ENCODE peak calls at places on chromosome 19, in five cellular contexts. S is GM12878, U is A549, I is K562, D is HepG2. B is an unnamed sample.

GRCh38 chr19:27736225-27736624 is 1476.7 kb downstream of the UQCRFS1 start:
- DNase-seq in S (no peak), U (no peak), I (no peak), D (no peak), B (no peak)

GRCh38 chr19:39390460-39390758 is 497 bp downstream of the PAF1 start:
- DNase-seq in S (no peak), U (no peak), I (no peak), D (no peak), B (no peak)

GRCh38 chr19:41871573-41872383 is 5.3 kb upstream of the CD79A start:
- DNase-seq in S (peak), U (peak), I (no peak), D (no peak), B (peak)

GRCh38 chr19:13011653-13012389 is 16.5 kb downstream of the NFIX start:
- DNase-seq in S (no peak), U (no peak), I (no peak), D (no peak), B (peak)

GRCh38 chr19:6062274-6062673 is 48.0 kb downstream of the RFX2 start:
- DNase-seq in S (no peak), U (no peak), I (no peak), D (no peak), B (no peak)

GRCh38 chr19:56601375-56601774 is 6.3 kb downstream of the ZNF71 start:
- DNase-seq in S (no peak), U (no peak), I (no peak), D (no peak), B (no peak)

GRCh38 chr19:1076951-1077350 is 10.0 kb downstream of the ARHGAP45 start:
- DNase-seq in S (peak), U (no peak), I (no peak), D (no peak), B (no peak)

GRCh38 chr19:56294557-56294956 is 20.1 kb downstream of the ZSCAN5A start:
- DNase-seq in S (no peak), U (no peak), I (no peak), D (no peak), B (no peak)

GRCh38 chr19:12636631-12637030 is 25.9 kb downstream of the ZNF791 start:
- DNase-seq in S (no peak), U (no peak), I (no peak), D (no peak), B (no peak)

GRCh38 chr19:11479470-11480080 is 1.3 kb downstream of the ELAVL3 start:
- DNase-seq in S (no peak), U (no peak), I (peak), D (peak), B (peak)
- H3K4me3 ChIP-seq in S (no peak), U (no peak), I (peak), D (peak), B (peak)

DNA sequence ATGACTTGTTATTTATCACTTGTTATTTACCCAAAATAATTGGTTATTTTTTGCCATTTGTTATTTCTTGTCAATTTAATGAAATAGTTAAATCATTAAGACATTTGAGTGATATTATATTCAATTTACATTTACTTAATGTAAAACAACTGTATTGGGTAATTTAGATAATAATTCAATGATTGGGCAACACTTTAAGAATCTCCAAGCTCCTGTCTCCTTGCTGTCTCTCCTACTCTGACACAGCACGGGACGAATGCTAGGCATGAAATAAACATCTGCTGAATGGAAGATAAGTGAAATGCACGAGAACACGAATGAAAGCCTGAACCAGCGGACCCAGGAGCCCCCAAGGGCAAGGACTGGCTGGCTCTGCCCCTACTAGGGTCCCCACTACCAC is 5.7 kb upstream of the PPP6R1 start:
- DNase-seq in S (no peak), U (no peak), I (no peak), D (no peak), B (no peak)
- TF ChIP-seq JUNB in S (no peak), U (no peak), I (no peak), D (no peak), B (no peak)

GRCh38 chr19:48634036-48634342 is 3.2 kb downstream of the DBP start:
- DNase-seq in S (no peak), U (no peak), I (no peak), D (no peak), B (no peak)
- H3K4me3 ChIP-seq in S (peak), U (no peak), I (peak), D (peak), B (peak)

DNA sequence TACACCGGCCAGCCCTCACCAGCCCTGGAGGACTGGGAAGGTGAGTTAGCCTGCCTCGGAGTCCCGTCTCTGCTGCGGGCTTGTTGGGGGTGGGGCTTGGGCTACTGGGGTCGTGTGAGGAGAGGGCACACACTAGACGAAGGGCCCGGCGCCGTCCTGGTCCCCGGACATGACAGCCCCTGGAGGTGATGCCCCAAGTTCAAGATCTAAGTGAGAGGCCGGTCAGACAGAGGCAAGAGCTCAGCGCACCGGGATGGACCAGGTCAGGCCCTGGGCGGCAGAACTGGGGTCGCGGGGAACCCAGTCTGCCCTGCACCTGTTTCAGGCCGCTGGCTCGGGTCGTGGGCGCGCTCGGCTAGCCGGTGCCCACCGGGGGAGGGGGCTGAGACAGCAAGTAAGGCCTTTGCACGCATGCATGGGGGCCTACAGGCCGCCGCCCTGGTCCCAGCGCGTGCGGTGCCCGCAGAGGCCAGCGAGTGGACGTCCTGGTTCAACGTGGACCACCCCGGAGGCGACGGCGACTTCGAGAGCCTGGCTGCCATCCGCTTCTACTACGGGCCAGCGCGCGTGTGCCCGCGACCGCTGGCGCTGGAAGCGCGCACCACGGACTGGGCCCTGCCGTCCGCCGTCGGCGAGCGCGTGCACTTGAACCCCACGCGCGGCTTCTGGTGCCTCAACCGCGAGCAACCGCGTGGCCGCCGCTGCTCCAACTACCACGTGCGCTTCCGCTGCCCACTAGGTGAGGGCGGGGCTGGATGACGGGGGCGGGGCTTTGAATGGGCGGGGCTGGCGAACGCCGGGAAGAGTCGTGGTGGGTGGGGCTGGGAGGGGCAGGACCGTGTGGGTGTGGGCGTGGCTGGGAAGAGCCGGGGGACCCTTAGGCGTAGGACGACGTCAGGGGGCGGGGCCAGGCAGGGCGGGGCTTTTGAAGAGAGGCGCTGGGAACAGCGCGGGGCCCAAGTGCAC is 2.0 kb downstream of the CILP2 start:
- DNase-seq in S (no peak), U (peak), I (peak), D (no peak), B (peak)
- TF ChIP-seq JUNB in S (no peak), U (no peak), I (no peak), D (no peak), B (no peak)

GRCh38 chr19:11155373-11156120 is at the start of gene SPC24:
- DNase-seq in S (peak), U (peak), I (peak), D (peak), B (peak)
- H3K4me3 ChIP-seq in S (peak), U (peak), I (peak), D (peak), B (peak)

GRCh38 chr19:50722248-50723013 is 733 bp upstream of the CLEC11A start:
- DNase-seq in S (no peak), U (no peak), I (no peak), D (no peak), B (no peak)
- TF ChIP-seq JUNB in S (no peak), U (no peak), I (no peak), D (no peak), B (no peak)

GRCh38 chr19:4977299-4978174 is 8.6 kb downstream of the KDM4B start:
- DNase-seq in S (no peak), U (no peak), I (no peak), D (no peak), B (no peak)
- H3K4me3 ChIP-seq in S (no peak), U (no peak), I (no peak), D (no peak), B (no peak)

DNA sequence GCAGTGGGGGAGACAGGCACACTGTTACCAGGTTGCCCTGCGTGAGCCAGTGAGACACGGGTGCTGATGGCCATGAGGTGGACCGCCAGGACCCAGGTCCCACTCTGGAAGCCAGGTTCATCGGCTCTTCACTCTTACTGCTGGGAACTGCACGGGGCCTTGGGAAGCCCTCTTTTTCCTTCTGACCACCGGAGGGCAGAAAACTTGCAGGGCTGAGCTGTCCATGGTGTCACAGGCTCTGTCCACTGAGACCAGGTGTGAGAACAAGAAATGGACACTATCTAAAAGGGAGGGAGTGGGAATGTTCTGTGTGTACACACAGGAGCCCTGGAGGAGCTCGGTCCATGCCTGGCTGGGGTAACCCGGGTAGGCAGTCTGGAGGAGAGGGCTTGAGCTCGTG is 93.4 kb downstream of the UQCRFS1 start:
- DNase-seq in S (no peak), U (no peak), I (no peak), D (no peak), B (peak)
- TF ChIP-seq JUNB in S (no peak), U (no peak), I (no peak), D (no peak), B (no peak)

GRCh38 chr19:53882391-53883050 is 524 bp downstream of the PRKCG start:
- DNase-seq in S (no peak), U (no peak), I (no peak), D (no peak), B (peak)
- H3K4me3 ChIP-seq in S (no peak), U (peak), I (peak), D (peak), B (peak)